ENCODE peak calls at places on chromosomes 7 and 10, in eight cellular contexts. K, U, L, Q, G, F, H and D are unnamed samples.
A peak's percentile ranks its signal among the peaks of the same experiment; 100 is the strongest.

GRCh38 chr7:73715648-73716317 is 3.7 kb downstream of the STX1A start:
- DNase-seq in K (peak; percentile 89), U (peak; percentile 92), L (peak; percentile 99), Q (no peak), G (peak; percentile 98), F (peak; percentile 98), H (no peak), D (peak; percentile 95)

GRCh38 chr7:94970085-94970576 is 62.7 kb downstream of the PPP1R9A start:
- DNase-seq in K (no peak), U (no peak), L (no peak), Q (no peak), G (no peak), F (no peak), H (no peak), D (no peak)

GRCh38 chr10:78991187-78991586 is 77.6 kb upstream of the ZMIZ1 start:
- DNase-seq in K (no peak), U (peak; percentile 65), L (peak; percentile 82), Q (no peak), G (no peak), F (peak; percentile 60), H (no peak), D (peak; percentile 29)

GRCh38 chr7:98404840-98405239 is 4.0 kb upstream of the BAIAP2L1 start:
- DNase-seq in K (no peak), U (no peak), L (no peak), Q (no peak), G (no peak), F (no peak), H (no peak), D (no peak)

GRCh38 chr10:42990721-42991441 is 86.0 kb upstream of the RET start:
- DNase-seq in K (no peak), U (no peak), L (no peak), Q (no peak), G (no peak), F (no peak), H (no peak), D (no peak)

GRCh38 chr7:77565917-77566316 is 28.8 kb downstream of the PTPN12 start:
- DNase-seq in K (peak; percentile 71), U (peak; percentile 62), L (peak; percentile 79), Q (no peak), G (no peak), F (peak; percentile 87), H (no peak), D (no peak)

GRCh38 chr10:50600286-50600685 is 23.5 kb downstream of the SGMS1 start:
- DNase-seq in K (no peak), U (no peak), L (peak; percentile 57), Q (no peak), G (peak; percentile 3), F (no peak), H (no peak), D (no peak)

GRCh38 chr10:25175527-25176420 is 973 bp downstream of the GPR158 start:
- DNase-seq in K (no peak), U (peak; percentile 31), L (peak; percentile 23), Q (no peak), G (no peak), F (no peak), H (no peak), D (peak; percentile 6)

GRCh38 chr10:11080564-11080984 is 62.9 kb downstream of the CELF2 start:
- DNase-seq in K (no peak), U (no peak), L (no peak), Q (no peak), G (no peak), F (no peak), H (no peak), D (no peak)

GRCh38 chr7:111132833-111133232 is 41.9 kb downstream of the LRRN3 start:
- DNase-seq in K (no peak), U (peak; percentile 13), L (peak; percentile 37), Q (no peak), G (no peak), F (peak; percentile 64), H (no peak), D (peak; percentile 49)

GRCh38 chr10:87532696-87533095 is 28.0 kb downstream of the MINPP1 start:
- DNase-seq in K (no peak), U (no peak), L (no peak), Q (no peak), G (no peak), F (no peak), H (no peak), D (no peak)

GRCh38 chr10:87531908-87532622 is 27.4 kb downstream of the MINPP1 start:
- DNase-seq in K (no peak), U (peak; percentile 42), L (no peak), Q (no peak), G (no peak), F (peak; percentile 65), H (no peak), D (peak; percentile 69)

GRCh38 chr10:87538092-87538795 is 33.6 kb downstream of the MINPP1 start:
- DNase-seq in K (no peak), U (peak; percentile 33), L (no peak), Q (no peak), G (no peak), F (peak; percentile 46), H (no peak), D (no peak)

DNA sequence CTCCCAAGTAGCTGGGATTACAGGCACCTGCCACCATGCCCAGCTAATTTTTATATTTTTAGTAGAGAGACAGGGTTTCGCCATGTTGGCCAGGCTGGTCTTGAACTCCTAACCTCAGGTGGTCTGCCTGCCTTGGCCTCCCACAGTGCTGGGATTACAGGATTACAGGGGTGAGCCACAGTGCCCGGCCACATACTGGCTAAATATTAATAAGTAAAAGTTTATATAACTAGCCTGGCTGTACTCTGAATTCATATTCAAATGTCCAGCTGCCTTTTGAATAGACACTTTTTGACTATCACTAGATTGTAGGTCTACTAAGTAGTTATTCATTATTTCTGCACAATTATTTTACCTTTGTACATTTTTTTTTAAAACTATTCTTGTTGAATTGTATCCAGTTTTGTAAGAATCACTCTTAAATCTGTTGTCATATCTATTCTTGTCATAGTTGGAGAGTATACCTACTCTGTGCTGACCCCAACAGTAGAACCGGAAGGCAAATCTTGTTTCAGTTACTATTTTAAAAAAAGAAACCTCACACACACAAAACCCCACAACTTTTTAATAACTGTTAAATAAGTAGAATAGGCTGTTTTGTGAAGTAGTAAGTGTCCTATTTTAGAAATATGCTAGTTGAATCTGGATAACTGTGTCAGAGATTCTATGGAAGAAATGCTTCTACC is 29.6 kb downstream of the MINPP1 start:
- DNase-seq in K (no peak), U (no peak), L (no peak), Q (no peak), G (no peak), F (no peak), H (no peak), D (no peak)
- H3K4me3 ChIP-seq in K (no peak overlapping the region), U (no peak overlapping the region), L (no peak overlapping the region), Q (no peak overlapping the region), G (no peak overlapping the region), F (no peak overlapping the region), H (no peak overlapping the region), D (no peak overlapping the region)

GRCh38 chr7:92178928-92179373 is at the start of gene LRRD1:
- DNase-seq in K (peak; percentile 81), U (peak; percentile 82), L (peak; percentile 90), Q (peak; percentile 90), G (peak; percentile 96), F (peak; percentile 80), H (peak; percentile 47), D (peak; percentile 86)
- TF ChIP-seq CTCF in K (peak; percentile 83), U (peak; percentile 89), L (peak; percentile 75), Q (peak; percentile 99), G (peak; percentile 72), F (peak; percentile 70), H (peak; percentile 99), D (peak; percentile 95)

GRCh38 chr7:29805031-29805430 is 1.3 kb upstream of the WIPF3 start:
- DNase-seq in K (no peak), U (no peak), L (peak; percentile 7), Q (no peak), G (no peak), F (no peak), H (no peak), D (no peak)

GRCh38 chr7:29806793-29807178 is 478 bp downstream of the WIPF3 start:
- DNase-seq in K (no peak), U (no peak), L (no peak), Q (no peak), G (no peak), F (no peak), H (no peak), D (no peak)

GRCh38 chr7:29806131-29806792 is at the start of gene WIPF3:
- DNase-seq in K (no peak), U (peak; percentile 16), L (peak; percentile 15), Q (no peak), G (no peak), F (no peak), H (peak; percentile 33), D (no peak)

GRCh38 chr7:29808075-29808786 is 1.9 kb downstream of the WIPF3 start:
- DNase-seq in K (no peak), U (peak; percentile 13), L (no peak), Q (no peak), G (no peak), F (no peak), H (no peak), D (peak; percentile 14)

DNA sequence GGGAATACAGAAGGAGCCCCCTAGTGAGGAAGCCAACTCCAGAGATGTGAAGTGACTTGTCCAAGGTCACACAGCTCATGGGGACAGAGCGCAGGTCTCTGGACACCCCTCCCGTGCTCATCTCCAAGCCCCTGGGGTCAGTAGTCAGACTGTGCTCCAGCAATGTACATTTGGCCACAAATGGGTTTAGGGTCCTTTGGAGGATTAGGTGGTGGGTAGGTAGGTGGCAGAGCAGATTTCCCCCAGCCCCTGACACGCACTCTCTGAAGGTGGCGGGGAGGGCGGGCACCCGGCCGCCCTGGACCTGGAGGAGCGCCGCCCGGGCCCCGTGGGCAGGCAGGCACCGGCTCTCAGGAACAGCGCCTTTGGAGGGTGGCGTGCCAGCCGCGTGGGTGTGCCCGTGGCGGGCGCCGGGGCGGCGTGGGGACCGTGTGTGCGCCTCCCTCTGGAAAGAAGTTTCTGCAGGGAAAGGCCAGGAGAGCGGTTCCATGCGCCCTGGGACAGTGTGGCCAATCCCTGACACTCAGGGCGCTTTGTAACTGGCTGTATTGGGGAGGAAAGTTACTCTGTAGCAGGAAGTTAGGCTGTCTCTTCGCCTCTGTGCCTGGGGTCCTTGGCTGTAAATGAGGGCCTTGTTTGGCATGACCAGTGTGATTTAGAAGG is 1.0 kb downstream of the WIPF3 start:
- DNase-seq in K (peak; percentile 5), U (no peak), L (no peak), Q (no peak), G (no peak), F (no peak), H (peak; percentile 53), D (no peak)
- H3K4me3 ChIP-seq in K (no peak overlapping the region), U (no peak overlapping the region), L (no peak overlapping the region), Q (peak overlapping the region; percentile 34), G (no peak overlapping the region), F (no peak overlapping the region), H (peak overlapping the region; percentile 70), D (no peak overlapping the region)

GRCh38 chr10:92847185-92847864 is 995 bp upstream of the EXOC6 start:
- DNase-seq in K (no peak), U (peak; percentile 31), L (peak; percentile 83), Q (no peak), G (peak; percentile 11), F (peak; percentile 35), H (no peak), D (no peak)

GRCh38 chr10:92849576-92850090 is 1.3 kb downstream of the EXOC6 start:
- DNase-seq in K (no peak), U (no peak), L (no peak), Q (no peak), G (no peak), F (no peak), H (no peak), D (no peak)

GRCh38 chr10:92849234-92849525 is 860 bp downstream of the EXOC6 start:
- DNase-seq in K (no peak), U (no peak), L (peak; percentile 17), Q (no peak), G (no peak), F (no peak), H (no peak), D (peak; percentile 17)

GRCh38 chr10:92848037-92848440 is 281 bp upstream of the EXOC6 start:
- DNase-seq in K (no peak), U (no peak), L (no peak), Q (no peak), G (no peak), F (no peak), H (no peak), D (no peak)

GRCh38 chr10:92848441-92849233 is at the start of gene EXOC6:
- DNase-seq in K (peak; percentile 65), U (peak; percentile 77), L (peak; percentile 84), Q (peak; percentile 86), G (peak; percentile 67), F (peak; percentile 69), H (peak; percentile 69), D (peak; percentile 78)
- TF ChIP-seq CTCF in K (no peak), U (no peak), L (no peak), Q (no peak), G (no peak), F (no peak), H (peak; percentile 24), D (no peak)